ENCODE peak calls at places on chromosomes 12 and 14, in six cellular contexts. H is gastrocnemius medialis; Z is aorta; X is AG04450; A is naive thymus-derived CD4-positive, alpha-beta T cell; K is suprapubic skin. T is an unnamed sample.

GRCh38 chr12:56040963-56041578 is 647 bp upstream of the RPS26 start:
- DNase-seq in H (no peak), Z (no peak), X (no peak), A (no peak), K (no peak), T (peak; percentile 24)

GRCh38 chr12:101207086-101207780 is 2.8 kb downstream of the SLC5A8 start:
- DNase-seq in H (no peak), Z (no peak), X (no peak), A (no peak), K (no peak), T (no peak)

GRCh38 chr14:29222671-29223268 is 456.2 kb downstream of the FOXG1 start:
- DNase-seq in H (no peak), Z (no peak), X (peak; percentile 41), A (no peak), K (no peak), T (no peak)

GRCh38 chr12:1013618-1014489 is 22.8 kb downstream of the ERC1 start:
- DNase-seq in H (no peak), Z (peak; percentile 52), X (peak; percentile 45), A (no peak), K (no peak), T (no peak)

GRCh38 chr14:64823305-64823985 is 56.3 kb downstream of the SPTB start:
- DNase-seq in H (peak; percentile 71), Z (peak; percentile 90), X (no peak), A (peak; percentile 62), K (no peak), T (peak; percentile 61)

GRCh38 chr14:72961579-72962335 is 35.5 kb downstream of the DCAF4 start:
- DNase-seq in H (no peak), Z (no peak), X (no peak), A (no peak), K (no peak), T (no peak)

GRCh38 chr14:73784065-73784987 is 67.3 kb upstream of the PTGR2 start:
- DNase-seq in H (no peak), Z (peak; percentile 42), X (no peak), A (no peak), K (no peak), T (peak; percentile 66)

GRCh38 chr14:52961060-52961639 is 10.3 kb upstream of the FERMT2 start:
- DNase-seq in H (peak; percentile 49), Z (no peak), X (peak; percentile 21), A (no peak), K (no peak), T (peak; percentile 67)

GRCh38 chr12:76766161-76766560 is 2.2 kb downstream of the ZDHHC17 start:
- DNase-seq in H (no peak), Z (no peak), X (no peak), A (no peak), K (no peak), T (no peak)

GRCh38 chr14:73237219-73237785 is at the start of gene PAPLN:
- DNase-seq in H (no peak), Z (no peak), X (no peak), A (no peak), K (no peak), T (peak; percentile 51)

GRCh38 chr12:3256103-3256551 is 178.9 kb downstream of the TSPAN9 start:
- DNase-seq in H (no peak), Z (no peak), X (no peak), A (no peak), K (no peak), T (no peak)

GRCh38 chr14:24695265-24696241 is 61.6 kb upstream of the GZMB start:
- DNase-seq in H (no peak), Z (peak; percentile 51), X (no peak), A (no peak), K (no peak), T (no peak)

GRCh38 chr12:107581616-107582015 is 104.0 kb upstream of the PWP1 start:
- DNase-seq in H (no peak), Z (no peak), X (no peak), A (no peak), K (no peak), T (no peak)

GRCh38 chr12:3523058-3523457 is 32.1 kb downstream of the PRMT8 start:
- DNase-seq in H (no peak), Z (no peak), X (no peak), A (no peak), K (no peak), T (no peak)

GRCh38 chr14:29773990-29774389 is 153.7 kb downstream of the PRKD1 start:
- DNase-seq in H (no peak), Z (no peak), X (no peak), A (no peak), K (no peak), T (no peak)

GRCh38 chr14:22646570-22647254 is 2.6 kb upstream of the OR6J1 start:
- DNase-seq in H (no peak), Z (no peak), X (peak; percentile 13), A (no peak), K (no peak), T (no peak)

GRCh38 chr14:30798961-30799360 is 75.4 kb upstream of the COCH start:
- DNase-seq in H (no peak), Z (no peak), X (no peak), A (no peak), K (no peak), T (no peak)

GRCh38 chr14:55116246-55117030 is 12.6 kb upstream of the LGALS3 start:
- DNase-seq in H (no peak), Z (no peak), X (no peak), A (no peak), K (no peak), T (no peak)

GRCh38 chr14:51008416-51008815 is 64.1 kb upstream of the PYGL start:
- DNase-seq in H (no peak), Z (no peak), X (no peak), A (no peak), K (no peak), T (no peak)
- H3K27ac ChIP-seq in H (no peak overlapping the region), Z (no peak overlapping the region), X (no peak overlapping the region), A (no peak overlapping the region), K (no peak overlapping the region), T (no peak overlapping the region)

DNA sequence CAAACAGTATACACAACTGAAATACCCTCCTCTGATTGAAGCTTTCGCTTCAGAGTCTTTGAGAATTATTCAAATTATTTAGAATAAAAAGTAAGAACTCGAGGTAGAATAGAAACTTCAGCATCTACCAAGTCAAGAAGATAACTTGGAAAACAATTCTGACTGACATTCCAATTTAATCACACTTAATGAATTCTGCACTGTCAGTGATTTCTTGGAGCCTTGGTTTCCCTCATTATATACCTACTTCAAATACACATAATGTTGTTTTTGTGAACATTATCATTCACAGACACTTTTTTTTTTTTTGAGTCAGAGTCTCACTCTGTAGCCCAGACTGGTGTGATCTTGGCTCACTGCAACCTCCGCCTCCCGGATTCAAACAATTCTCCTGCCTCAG is 27.9 kb downstream of the PPP2R5E start:
- DNase-seq in H (no peak), Z (no peak), X (no peak), A (no peak), K (no peak), T (no peak)
- H3K27ac ChIP-seq in H (no peak overlapping the region), Z (no peak overlapping the region), X (no peak overlapping the region), A (no peak overlapping the region), K (no peak overlapping the region), T (no peak overlapping the region)

GRCh38 chr12:104416160-104416559 is 40.6 kb upstream of the CHST11 start:
- DNase-seq in H (no peak), Z (no peak), X (no peak), A (no peak), K (no peak), T (no peak)

GRCh38 chr12:104413330-104413729 is 43.4 kb upstream of the CHST11 start:
- DNase-seq in H (no peak), Z (no peak), X (no peak), A (no peak), K (no peak), T (no peak)

GRCh38 chr12:104414581-104415305 is 42.0 kb upstream of the CHST11 start:
- DNase-seq in H (no peak), Z (no peak), X (no peak), A (no peak), K (no peak), T (no peak)

GRCh38 chr12:104416637-104417036 is 40.1 kb upstream of the CHST11 start:
- DNase-seq in H (no peak), Z (no peak), X (no peak), A (no peak), K (no peak), T (no peak)

GRCh38 chr12:104415308-104415980 is 41.3 kb upstream of the CHST11 start:
- DNase-seq in H (no peak), Z (no peak), X (no peak), A (no peak), K (no peak), T (no peak)
- H3K27ac ChIP-seq in H (no peak overlapping the region), Z (no peak overlapping the region), X (no peak overlapping the region), A (no peak overlapping the region), K (no peak overlapping the region), T (no peak overlapping the region)

GRCh38 chr12:52993558-52993869 is 12.7 kb upstream of the EIF4B start:
- DNase-seq in H (no peak), Z (no peak), X (no peak), A (no peak), K (peak; percentile 29), T (no peak)
- H3K27ac ChIP-seq in H (no peak overlapping the region), Z (no peak overlapping the region), X (no peak overlapping the region), A (no peak overlapping the region), K (no peak overlapping the region), T (no peak overlapping the region)